ENCODE peak calls at places on chromosomes 1 and 21, in ten cellular contexts. Y is epithelial cell of esophagus, V is PC-3, H is endothelial cell, O is hepatocyte, L is left ventricle myocardium inferior, P is pancreas, R is fibroblast of lung, G is GM13976, J is astrocyte of the spinal cord. D is an unnamed sample.

GRCh38 chr1:230753191-230753585 is 6.0 kb downstream of the CAPN9 start:
- DNase-seq in Y (no peak), V (no peak), H (no peak), O (no peak), L (no peak), P (no peak), R (no peak), G (no peak), J (no peak), D (no peak)

GRCh38 chr1:240312872-240313271 is 221.2 kb downstream of the FMN2 start:
- DNase-seq in Y (peak), V (peak), H (no peak), O (peak), L (no peak), P (no peak), R (peak), G (no peak), J (peak), D (no peak)

GRCh38 chr1:199010933-199011332 is 372.1 kb downstream of the PTPRC start:
- DNase-seq in Y (peak), V (no peak), H (no peak), O (no peak), L (no peak), P (no peak), R (no peak), G (no peak), J (peak), D (no peak)

GRCh38 chr1:67652800-67653199 is 32.2 kb upstream of the GADD45A start:
- DNase-seq in Y (peak), V (peak), H (no peak), O (no peak), L (no peak), P (no peak), R (peak), G (no peak), J (peak), D (no peak)

GRCh38 chr21:33975548-33976081 is 60.0 kb upstream of the ATP5PO start:
- DNase-seq in Y (peak), V (peak), H (no peak), O (peak), L (no peak), P (no peak), R (no peak), G (peak), J (peak), D (no peak)

GRCh38 chr1:208242829-208243521 is 1.2 kb downstream of the PLXNA2 start:
- DNase-seq in Y (peak), V (peak), H (peak), O (peak), L (no peak), P (peak), R (peak), G (peak), J (no peak), D (no peak)

GRCh38 chr1:205923663-205924435 is 19.4 kb downstream of the SLC26A9 start:
- DNase-seq in Y (no peak), V (no peak), H (no peak), O (no peak), L (no peak), P (no peak), R (no peak), G (no peak), J (no peak), D (no peak)

GRCh38 chr1:36843027-36843426 is 191.3 kb downstream of the GRIK3 start:
- DNase-seq in Y (no peak), V (no peak), H (no peak), O (no peak), L (no peak), P (no peak), R (no peak), G (no peak), J (no peak), D (no peak)

GRCh38 chr1:16464917-16465625 is 24.5 kb downstream of the NECAP2 start:
- DNase-seq in Y (no peak), V (no peak), H (no peak), O (no peak), L (no peak), P (no peak), R (no peak), G (no peak), J (no peak), D (no peak)

GRCh38 chr1:9824702-9825089 is 931 bp upstream of the CLSTN1 start:
- DNase-seq in Y (no peak), V (no peak), H (no peak), O (no peak), L (no peak), P (peak), R (no peak), G (no peak), J (no peak), D (no peak)

GRCh38 chr1:71049951-71050598 is 2.5 kb upstream of the PTGER3 start:
- DNase-seq in Y (peak), V (peak), H (peak), O (peak), L (no peak), P (no peak), R (peak), G (peak), J (peak), D (peak)

GRCh38 chr1:237012789-237013383 is 8.6 kb upstream of the MT1HL1 start:
- DNase-seq in Y (peak), V (peak), H (no peak), O (peak), L (peak), P (peak), R (peak), G (no peak), J (peak), D (no peak)

GRCh38 chr1:22024485-22025367 is 23.3 kb downstream of the CELA3A start:
- DNase-seq in Y (no peak), V (peak), H (peak), O (peak), L (peak), P (no peak), R (peak), G (peak), J (peak), D (peak)

GRCh38 chr1:199422206-199422605 is 605.3 kb upstream of the NR5A2 start:
- DNase-seq in Y (peak), V (peak), H (peak), O (peak), L (no peak), P (no peak), R (peak), G (no peak), J (peak), D (peak)

GRCh38 chr1:154941332-154941995 is 4.9 kb upstream of the PMVK start:
- DNase-seq in Y (no peak), V (no peak), H (peak), O (peak), L (no peak), P (peak), R (no peak), G (no peak), J (no peak), D (no peak)

GRCh38 chr1:13583592-13583963 is at the start of gene PDPN:
- DNase-seq in Y (peak), V (no peak), H (peak), O (peak), L (peak), P (no peak), R (peak), G (no peak), J (peak), D (no peak)

GRCh38 chr1:166839600-166840308 is 479 bp downstream of the POGK start:
- DNase-seq in Y (peak), V (peak), H (peak), O (peak), L (peak), P (peak), R (peak), G (peak), J (peak), D (no peak)

GRCh38 chr1:229699613-229700242 is 73.7 kb downstream of the URB2 start:
- DNase-seq in Y (no peak), V (no peak), H (no peak), O (no peak), L (no peak), P (no peak), R (peak), G (no peak), J (peak), D (no peak)

GRCh38 chr21:45865106-45865835 is 116.3 kb upstream of the COL6A1 start:
- DNase-seq in Y (peak), V (peak), H (no peak), O (no peak), L (no peak), P (no peak), R (peak), G (no peak), J (peak), D (no peak)

GRCh38 chr1:54566438-54567141 is 18.6 kb downstream of the ACOT11 start:
- DNase-seq in Y (peak), V (peak), H (no peak), O (no peak), L (peak), P (no peak), R (no peak), G (no peak), J (no peak), D (no peak)

GRCh38 chr1:89590341-89591080 is 42.4 kb upstream of the LRRC8C start:
- DNase-seq in Y (peak), V (no peak), H (no peak), O (no peak), L (no peak), P (no peak), R (no peak), G (no peak), J (no peak), D (no peak)

GRCh38 chr1:53016705-53017104 is 45.3 kb upstream of the PODN start:
- DNase-seq in Y (peak), V (peak), H (no peak), O (no peak), L (no peak), P (no peak), R (peak), G (no peak), J (no peak), D (no peak)

GRCh38 chr1:165408518-165408917 is 36.4 kb downstream of the RXRG start:
- DNase-seq in Y (peak), V (peak), H (peak), O (peak), L (no peak), P (no peak), R (peak), G (no peak), J (no peak), D (peak)

GRCh38 chr1:244100691-244101453 is 49.8 kb downstream of the ZBTB18 start:
- DNase-seq in Y (no peak), V (no peak), H (no peak), O (no peak), L (no peak), P (no peak), R (peak), G (no peak), J (peak), D (no peak)

GRCh38 chr1:78688701-78689100 is 39.1 kb downstream of the IFI44 start:
- DNase-seq in Y (peak), V (peak), H (no peak), O (no peak), L (no peak), P (no peak), R (peak), G (no peak), J (peak), D (no peak)

GRCh38 chr1:91440845-91441244 is 36.2 kb upstream of the HFM1 start:
- DNase-seq in Y (no peak), V (peak), H (no peak), O (no peak), L (no peak), P (no peak), R (peak), G (peak), J (peak), D (peak)

GRCh38 chr1:184503221-184503749 is 116.5 kb downstream of the C1orf21 start:
- DNase-seq in Y (no peak), V (no peak), H (no peak), O (no peak), L (no peak), P (no peak), R (no peak), G (no peak), J (no peak), D (no peak)

GRCh38 chr1:74328851-74329250 is 93.7 kb downstream of the TNNI3K start:
- DNase-seq in Y (no peak), V (no peak), H (no peak), O (no peak), L (no peak), P (no peak), R (no peak), G (no peak), J (no peak), D (no peak)

GRCh38 chr1:40662864-40663263 is 2.6 kb downstream of the RIMS3 start:
- DNase-seq in Y (peak), V (peak), H (no peak), O (no peak), L (no peak), P (no peak), R (peak), G (no peak), J (peak), D (no peak)

GRCh38 chr1:10368194-10368593 is 30.7 kb upstream of the PGD start:
- DNase-seq in Y (no peak), V (no peak), H (no peak), O (no peak), L (no peak), P (no peak), R (no peak), G (no peak), J (no peak), D (no peak)

GRCh38 chr1:52098139-52098871 is 42.2 kb downstream of the BTF3L4 start:
- DNase-seq in Y (no peak), V (no peak), H (no peak), O (no peak), L (no peak), P (no peak), R (no peak), G (no peak), J (no peak), D (no peak)

GRCh38 chr1:182718311-182718710 is 33.9 kb upstream of the RGS8 start:
- DNase-seq in Y (no peak), V (no peak), H (no peak), O (no peak), L (no peak), P (no peak), R (no peak), G (no peak), J (no peak), D (no peak)

GRCh38 chr1:8810987-8811386 is 6.5 kb downstream of the RERE start:
- DNase-seq in Y (no peak), V (no peak), H (no peak), O (no peak), L (no peak), P (no peak), R (no peak), G (no peak), J (no peak), D (no peak)

GRCh38 chr1:222105393-222105737 is 363.5 kb upstream of the DUSP10 start:
- DNase-seq in Y (no peak), V (peak), H (no peak), O (peak), L (no peak), P (no peak), R (no peak), G (no peak), J (no peak), D (peak)

GRCh38 chr21:16194851-16195251 is 465.1 kb downstream of the USP25 start:
- DNase-seq in Y (peak), V (no peak), H (no peak), O (no peak), L (no peak), P (no peak), R (peak), G (no peak), J (peak), D (no peak)

GRCh38 chr1:89808429-89809117 is 12.3 kb upstream of the LRRC8D start:
- DNase-seq in Y (peak), V (peak), H (no peak), O (peak), L (no peak), P (no peak), R (peak), G (no peak), J (peak), D (no peak)

GRCh38 chr1:234844479-234845031 is 234.6 kb upstream of the IRF2BP2 start:
- DNase-seq in Y (no peak), V (no peak), H (peak), O (no peak), L (peak), P (no peak), R (no peak), G (no peak), J (peak), D (no peak)

DNA sequence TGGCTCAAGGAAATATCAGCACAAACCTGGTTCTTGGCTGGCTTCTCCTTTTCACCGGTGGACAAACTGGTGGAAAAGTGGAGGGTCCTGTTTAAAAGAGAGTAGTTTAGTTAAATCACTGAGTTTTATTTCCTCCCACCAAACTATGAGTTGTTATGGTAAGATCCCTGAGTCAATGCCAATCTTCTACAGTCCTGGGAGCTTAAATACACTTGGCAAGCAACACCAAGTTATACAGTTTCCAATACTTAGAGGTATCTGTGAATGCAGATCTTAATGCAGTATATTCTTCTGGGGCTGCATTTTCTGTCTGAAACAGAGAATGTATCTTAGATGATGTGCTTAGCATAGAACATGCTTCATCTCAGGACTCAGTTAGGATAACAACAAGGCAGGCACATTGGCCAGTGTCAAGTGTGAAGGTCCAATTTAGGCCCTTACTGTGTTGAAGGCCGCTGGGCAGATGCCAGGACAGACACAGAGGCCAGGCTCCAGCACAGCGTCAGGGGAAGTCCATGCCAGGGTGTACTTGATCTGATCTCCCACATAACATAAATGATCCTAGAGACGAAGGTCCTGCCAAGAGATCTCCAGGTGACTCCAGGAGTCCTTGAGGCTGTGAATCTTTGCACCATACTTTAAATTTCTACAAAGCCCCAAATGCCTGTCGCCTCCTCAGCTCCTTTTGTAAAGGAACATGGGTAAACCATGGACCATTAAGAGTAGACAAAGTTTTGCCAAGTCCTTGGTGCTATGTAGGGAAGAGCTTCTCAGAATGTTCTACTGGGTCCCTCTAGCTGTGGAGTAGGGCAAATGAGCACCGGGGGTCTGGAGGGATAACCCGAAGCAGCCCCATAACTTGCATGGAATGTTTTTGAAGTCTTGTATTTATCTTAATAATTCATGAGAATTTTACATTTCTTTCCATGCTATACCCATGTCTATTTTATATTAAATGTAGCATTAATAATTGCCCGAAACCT is 76.8 kb downstream of the KCNJ15 start:
- DNase-seq in Y (no peak), V (no peak), H (no peak), O (no peak), L (peak), P (no peak), R (peak), G (no peak), J (no peak), D (no peak)
- TF ChIP-seq CTCF in Y (no peak), V (peak), H (no peak), O (peak), L (peak), P (no peak), R (peak), G (no peak), J (peak), D (no peak)

GRCh38 chr1:178189814-178190213 is 95.9 kb downstream of the RASAL2 start:
- DNase-seq in Y (peak), V (peak), H (peak), O (peak), L (no peak), P (no peak), R (peak), G (peak), J (no peak), D (peak)
- TF ChIP-seq CTCF in Y (peak), V (peak), H (peak), O (peak), L (peak), P (no peak), R (peak), G (peak), J (peak), D (peak)

GRCh38 chr1:30974536-30974935 is 66.0 kb upstream of the SDC3 start:
- DNase-seq in Y (no peak), V (no peak), H (no peak), O (no peak), L (no peak), P (no peak), R (no peak), G (no peak), J (no peak), D (no peak)

GRCh38 chr1:30975217-30975616 is 66.7 kb upstream of the SDC3 start:
- DNase-seq in Y (no peak), V (no peak), H (no peak), O (no peak), L (no peak), P (no peak), R (no peak), G (no peak), J (no peak), D (no peak)

GRCh38 chr1:30977511-30977910 is 69.0 kb upstream of the SDC3 start:
- DNase-seq in Y (no peak), V (no peak), H (no peak), O (no peak), L (no peak), P (no peak), R (no peak), G (no peak), J (no peak), D (no peak)

GRCh38 chr1:30976143-30976542 is 67.6 kb upstream of the SDC3 start:
- DNase-seq in Y (peak), V (no peak), H (no peak), O (no peak), L (no peak), P (no peak), R (peak), G (no peak), J (peak), D (no peak)

GRCh38 chr1:30977105-30977504 is 68.5 kb upstream of the SDC3 start:
- DNase-seq in Y (peak), V (peak), H (no peak), O (no peak), L (no peak), P (no peak), R (peak), G (no peak), J (peak), D (no peak)
- TF ChIP-seq CTCF in Y (peak), V (no peak), H (peak), O (no peak), L (peak), P (no peak), R (peak), G (no peak), J (peak), D (peak)

GRCh38 chr1:58783090-58783992 is 506 bp downstream of the JUN start:
- DNase-seq in Y (peak), V (peak), H (peak), O (peak), L (peak), P (peak), R (peak), G (peak), J (peak), D (no peak)
- TF ChIP-seq CTCF in Y (no peak), V (no peak), H (no peak), O (no peak), L (no peak), P (no peak), R (no peak), G (no peak), J (no peak), D (no peak)

DNA sequence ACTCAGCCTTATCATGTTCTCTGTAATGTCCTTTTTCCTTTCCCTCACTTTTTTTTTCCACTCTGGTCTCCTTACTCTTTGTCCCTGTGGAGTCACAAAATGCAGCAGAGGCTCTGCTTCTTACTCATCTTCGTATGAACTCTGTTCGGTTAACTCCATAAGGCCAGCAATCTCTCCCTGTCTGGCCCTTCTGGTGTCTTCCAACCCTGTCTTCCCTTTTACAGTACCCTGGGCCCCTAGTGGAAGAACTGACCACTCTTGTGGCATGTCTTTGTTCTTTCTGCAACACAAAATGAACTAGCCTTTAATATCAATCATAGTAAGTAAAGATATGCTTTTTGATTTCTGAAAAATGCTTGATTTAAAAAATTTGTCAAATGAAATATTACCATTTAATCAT is 7.1 kb downstream of the CD101 start:
- DNase-seq in Y (no peak), V (no peak), H (no peak), O (no peak), L (no peak), P (no peak), R (no peak), G (no peak), J (no peak), D (no peak)
- TF ChIP-seq CTCF in Y (no peak), V (no peak), H (no peak), O (no peak), L (no peak), P (no peak), R (no peak), G (no peak), J (no peak), D (no peak)

GRCh38 chr1:147264158-147264768 is 21.8 kb downstream of the CHD1L start:
- DNase-seq in Y (peak), V (peak), H (no peak), O (no peak), L (no peak), P (no peak), R (peak), G (no peak), J (peak), D (no peak)
- TF ChIP-seq CTCF in Y (no peak), V (no peak), H (no peak), O (no peak), L (no peak), P (no peak), R (no peak), G (no peak), J (no peak), D (no peak)

GRCh38 chr1:241896670-241896962 is 48.6 kb downstream of the EXO1 start:
- DNase-seq in Y (no peak), V (no peak), H (no peak), O (no peak), L (no peak), P (no peak), R (no peak), G (no peak), J (no peak), D (no peak)
- TF ChIP-seq CTCF in Y (no peak), V (no peak), H (peak), O (no peak), L (no peak), P (no peak), R (no peak), G (no peak), J (no peak), D (no peak)

GRCh38 chr1:46510341-46510997 is 20.8 kb downstream of the DMBX1 start:
- DNase-seq in Y (no peak), V (no peak), H (no peak), O (no peak), L (no peak), P (no peak), R (no peak), G (no peak), J (no peak), D (no peak)
- TF ChIP-seq CTCF in Y (no peak), V (no peak), H (no peak), O (no peak), L (no peak), P (no peak), R (no peak), G (no peak), J (no peak), D (no peak)